ENCODE peak calls at places on chromosomes 7 and 10, in five cellular contexts. P is lower leg skin, Q is transverse colon, S is HCT116, Z is IMR-90. G is an unnamed sample.

GRCh38 chr10:109277456-109277855 is 645.9 kb downstream of the XPNPEP1 start:
- DNase-seq in Z (peak; percentile 14), P (no peak), S (no peak), Q (no peak), G (no peak)

GRCh38 chr7:47843291-47843690 is 105.0 kb downstream of the PKD1L1 start:
- DNase-seq in S (no peak), Q (no peak), Z (no peak), P (no peak), G (no peak)

GRCh38 chr10:76399216-76399615 is 967.8 kb downstream of the LRMDA start:
- DNase-seq in Q (no peak), S (no peak), P (no peak), Z (no peak), G (no peak)

GRCh38 chr7:92517626-92518025 is 10.7 kb downstream of the PEX1 start:
- DNase-seq in S (no peak), P (no peak), Q (no peak), Z (peak; percentile 64), G (no peak)

GRCh38 chr7:121244120-121244865 is 84.5 kb upstream of the WNT16 start:
- DNase-seq in Q (no peak), S (no peak), Z (no peak), P (no peak), G (no peak)

GRCh38 chr7:38709123-38709522 is 78.0 kb upstream of the AMPH start:
- DNase-seq in P (no peak), S (no peak), Z (no peak), Q (no peak), G (no peak)

GRCh38 chr7:39683216-39683845 is 60.0 kb downstream of the RALA start:
- DNase-seq in S (no peak), Q (no peak), Z (peak; percentile 75), P (no peak), G (no peak)

GRCh38 chr7:100689230-100690135 is 4.6 kb downstream of the GIGYF1 start:
- DNase-seq in S (no peak), Q (no peak), Z (no peak), P (no peak), G (no peak)

GRCh38 chr7:117652943-117653700 is 173.3 kb downstream of the CFTR start:
- DNase-seq in Q (no peak), Z (no peak), P (no peak), S (no peak), G (no peak)

GRCh38 chr7:117012284-117013174 is 59.2 kb downstream of the ST7 start:
- DNase-seq in S (peak; percentile 16), Q (no peak), Z (peak; percentile 66), P (no peak), G (no peak)

GRCh38 chr10:100043796-100044195 is 34.0 kb upstream of the DNMBP start:
- DNase-seq in Q (no peak), Z (peak; percentile 40), P (peak; percentile 66), S (no peak), G (no peak)

GRCh38 chr7:94056796-94057207 is 52.6 kb upstream of the BET1 start:
- DNase-seq in Q (no peak), P (no peak), S (no peak), Z (peak; percentile 98), G (peak; percentile 21)

GRCh38 chr10:132659206-132660091 is 121.9 kb downstream of the INPP5A start:
- DNase-seq in Z (no peak), P (no peak), Q (no peak), S (no peak), G (no peak)

GRCh38 chr7:36017111-36017510 is 135.9 kb upstream of the EEPD1 start:
- DNase-seq in Z (no peak), S (no peak), Q (no peak), P (no peak), G (no peak)

GRCh38 chr7:110759069-110759468 is 331.9 kb upstream of the LRRN3 start:
- DNase-seq in Z (no peak), Q (no peak), P (no peak), S (no peak), G (no peak)

GRCh38 chr7:157984138-157984913 is 603.3 kb downstream of the PTPRN2 start:
- DNase-seq in Q (no peak), P (no peak), S (no peak), Z (no peak), G (no peak)

GRCh38 chr7:69018200-69018599 is 580.1 kb upstream of the AUTS2 start:
- DNase-seq in P (no peak), Z (no peak), S (no peak), Q (no peak), G (peak; percentile 66)

GRCh38 chr10:124605856-124606812 is 138.0 kb downstream of the FAM53B start:
- DNase-seq in S (no peak), Z (no peak), Q (no peak), P (no peak), G (no peak)
- TF ChIP-seq POLR2A in S (no peak), Z (no peak), Q (no peak), P (no peak), G (no peak)

DNA sequence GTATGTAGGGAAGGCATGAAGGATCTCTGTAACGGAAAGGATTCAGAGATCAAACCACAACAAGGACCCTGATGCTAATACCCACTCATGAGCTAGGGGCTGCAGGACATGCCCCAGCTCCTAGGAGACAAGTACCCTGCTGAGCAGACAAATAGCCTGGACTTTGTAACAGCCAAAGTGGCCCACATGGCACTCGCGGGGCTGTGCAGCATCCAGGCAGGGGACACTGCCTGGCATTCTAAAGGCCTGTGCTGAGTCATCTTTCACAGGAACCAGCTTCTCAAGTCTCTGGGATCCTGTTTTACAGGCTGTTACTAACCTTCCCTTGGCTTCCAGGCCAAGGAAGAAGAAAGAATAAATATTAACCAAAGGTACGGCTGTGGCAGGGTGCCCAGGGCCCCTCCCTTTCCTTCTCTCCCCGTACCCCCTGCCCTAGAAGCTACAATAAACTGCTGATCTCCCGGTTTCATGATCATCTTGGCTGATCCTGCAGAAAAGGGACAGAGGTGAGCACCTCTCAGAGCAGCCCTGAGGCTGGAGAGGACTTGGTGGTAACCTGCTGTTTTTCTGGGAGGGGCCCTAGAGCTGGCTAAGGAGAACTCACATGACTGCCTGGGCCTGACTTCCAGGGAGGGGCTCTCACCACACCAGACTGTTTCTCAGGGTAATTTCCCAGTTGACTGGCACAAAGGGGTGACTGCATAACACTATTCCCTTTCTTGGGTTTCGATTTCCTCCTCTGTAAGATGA is 4.2 kb upstream of the RPEL1 start:
- DNase-seq in S (peak; percentile 86), P (peak; percentile 49), Q (peak; percentile 92), Z (peak; percentile 50), G (no peak)
- TF ChIP-seq POLR2A in S (no peak), P (no peak), Q (peak; percentile 19), Z (no peak), G (no peak)

GRCh38 chr10:112949875-112950507 is at the start of gene TCF7L2:
- DNase-seq in P (peak; percentile 96), S (peak; percentile 100), Z (peak; percentile 95), Q (peak; percentile 96), G (peak; percentile 90)
- TF ChIP-seq POLR2A in P (no peak), S (no peak), Z (peak; percentile 80), Q (peak; percentile 85), G (peak; percentile 48)

DNA sequence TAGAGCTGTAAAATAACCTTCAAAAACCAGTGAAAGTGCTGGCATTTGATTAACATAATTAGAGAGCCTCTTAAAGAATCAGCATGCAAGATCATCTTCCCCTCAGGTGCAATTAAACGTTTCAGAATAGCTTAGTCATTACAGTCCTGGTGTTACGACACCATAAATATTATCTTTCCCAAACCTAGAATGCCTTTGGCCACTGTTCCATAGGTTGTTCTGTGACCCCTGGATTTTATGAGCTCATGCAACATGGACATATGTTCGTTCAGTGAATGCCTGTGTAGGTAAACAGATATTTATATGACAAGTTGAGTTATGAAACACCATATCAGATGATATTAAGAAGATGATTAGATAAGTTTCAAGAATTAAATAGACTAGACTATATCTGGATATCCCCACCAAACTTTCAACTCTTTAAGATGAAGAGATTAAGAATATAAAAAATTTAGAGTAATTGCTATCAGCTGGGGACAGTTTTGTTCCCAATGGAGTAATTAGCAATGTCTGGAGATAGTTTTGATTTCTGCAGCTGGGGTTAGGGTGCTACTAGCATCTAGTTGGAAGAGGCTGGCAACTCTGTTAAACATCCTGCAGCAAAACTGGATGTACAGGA is 263.5 kb upstream of the DKK1 start:
- DNase-seq in Z (no peak), Q (no peak), S (no peak), P (no peak), G (no peak)
- TF ChIP-seq POLR2A in Z (no peak), Q (no peak), S (no peak), P (no peak), G (no peak)

G was measured in H1.